ENCODE peak calls at places on chromosome 3, in four cellular contexts. Y is K562, Z is A549, K is WTC11. D is an unnamed sample.
A peak's percentile ranks its signal among the peaks of the same experiment; 100 is the strongest.

GRCh38 chr3:46665763-46666470 is 27.6 kb downstream of the ALS2CL start:
- DNase-seq in Y (no peak), Z (no peak), K (no peak), D (no peak)

GRCh38 chr3:131485116-131485515 is 17.7 kb downstream of the MRPL3 start:
- DNase-seq in Y (no peak), Z (no peak), K (no peak), D (no peak)

GRCh38 chr3:81274671-81275070 is 486.8 kb downstream of the GBE1 start:
- DNase-seq in Y (no peak), Z (no peak), K (no peak), D (no peak)

GRCh38 chr3:136444581-136444980 is 194.4 kb downstream of the PCCB start:
- DNase-seq in Y (no peak), Z (no peak), K (no peak), D (no peak)

GRCh38 chr3:64190517-64191515 is 34.5 kb downstream of the PRICKLE2 start:
- DNase-seq in Y (no peak), Z (peak; percentile 17), K (no peak), D (peak; percentile 1)

GRCh38 chr3:90015688-90016356 is 908.4 kb downstream of the EPHA3 start:
- DNase-seq in Y (no peak), Z (no peak), K (no peak), D (no peak)

GRCh38 chr3:84965141-84965540 is 6.4 kb downstream of the CADM2 start:
- DNase-seq in Y (no peak), Z (peak; percentile 24), K (peak; percentile 78), D (peak; percentile 47)

GRCh38 chr3:77931272-77932009 is 891.5 kb downstream of the ROBO2 start:
- DNase-seq in Y (no peak), Z (no peak), K (no peak), D (no peak)

GRCh38 chr3:58672880-58673279 is 6.3 kb upstream of the FAM3D start:
- DNase-seq in Y (no peak), Z (no peak), K (no peak), D (no peak)

GRCh38 chr3:99783009-99783573 is 34.6 kb upstream of the CMSS1 start:
- DNase-seq in Y (no peak), Z (no peak), K (no peak), D (no peak)

GRCh38 chr3:45644063-45644462 is 45.1 kb upstream of the SACM1L start:
- DNase-seq in Y (no peak), Z (no peak), K (no peak), D (no peak)

GRCh38 chr3:160612386-160613115 is 47.2 kb upstream of the KPNA4 start:
- DNase-seq in Y (no peak), Z (no peak), K (no peak), D (no peak)

GRCh38 chr3:29430558-29430971 is 149.7 kb downstream of the RBMS3 start:
- DNase-seq in Y (no peak), Z (no peak), K (no peak), D (no peak)

GRCh38 chr3:14525685-14526631 is 14.2 kb downstream of the GRIP2 start:
- DNase-seq in Y (peak; percentile 19), Z (no peak), K (no peak), D (no peak)

GRCh38 chr3:69283913-69284312 is 102.0 kb downstream of the FRMD4B start:
- DNase-seq in Y (no peak), Z (no peak), K (no peak), D (no peak)

GRCh38 chr3:112640333-112640863 is 545 bp downstream of the CCDC80 start:
- DNase-seq in Y (no peak), Z (peak; percentile 46), K (no peak), D (no peak)

GRCh38 chr3:29385056-29385455 is 104.2 kb downstream of the RBMS3 start:
- DNase-seq in Y (no peak), Z (no peak), K (no peak), D (no peak)

GRCh38 chr3:77906102-77906709 is 866.3 kb downstream of the ROBO2 start:
- DNase-seq in Y (no peak), Z (no peak), K (no peak), D (no peak)

GRCh38 chr3:167851171-167851570 is 115.7 kb downstream of the SERPINI1 start:
- DNase-seq in Y (no peak), Z (no peak), K (no peak), D (no peak)

GRCh38 chr3:195905970-195906864 is 2.1 kb downstream of the TNK2 start:
- DNase-seq in Y (no peak), Z (no peak), K (no peak), D (no peak)

GRCh38 chr3:186319988-186320387 is 42.0 kb downstream of the DGKG start:
- DNase-seq in Y (no peak), Z (no peak), K (no peak), D (no peak)

GRCh38 chr3:153003860-153004259 is 158.2 kb upstream of the RAP2B start:
- DNase-seq in Y (no peak), Z (no peak), K (no peak), D (no peak)

GRCh38 chr3:2783261-2783660 is 326.9 kb downstream of the IL5RA start:
- DNase-seq in Y (no peak), Z (no peak), K (no peak), D (no peak)

GRCh38 chr3:40456940-40457823 is at the start of gene RPL14:
- DNase-seq in Y (peak; percentile 99), Z (peak; percentile 76), K (peak; percentile 92), D (peak; percentile 96)

GRCh38 chr3:40452876-40453730 is 4.0 kb upstream of the RPL14 start:
- DNase-seq in Y (peak; percentile 100), Z (peak; percentile 92), K (peak; percentile 97), D (peak; percentile 99)

GRCh38 chr3:40456279-40456939 is 730 bp upstream of the RPL14 start:
- DNase-seq in Y (no peak), Z (no peak), K (no peak), D (no peak)

GRCh38 chr3:40453933-40454332 is 3.2 kb upstream of the RPL14 start:
- DNase-seq in Y (no peak), Z (no peak), K (no peak), D (no peak)

DNA sequence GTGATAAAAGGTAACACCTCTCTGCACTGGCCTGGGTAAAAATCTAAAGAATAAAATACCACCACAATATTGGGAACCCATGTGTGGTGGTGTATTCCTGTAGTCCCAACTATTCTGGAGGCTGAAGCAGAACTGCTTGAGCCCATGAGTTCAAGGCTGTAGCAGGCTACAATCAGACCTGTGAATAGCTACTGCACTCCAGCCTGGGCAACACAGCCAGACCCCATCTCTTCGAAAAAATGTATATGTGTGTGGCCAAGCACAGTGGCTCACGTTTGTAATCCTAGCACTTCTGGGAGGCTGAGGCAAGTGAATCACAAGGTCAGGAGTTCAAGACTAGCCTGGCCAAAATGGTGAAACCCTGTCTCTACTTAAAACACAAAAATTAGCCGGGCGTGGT is 1.8 kb upstream of the RPL14 start:
- DNase-seq in Y (no peak), Z (no peak), K (no peak), D (no peak)
- TF ChIP-seq MAX in Y (no peak), Z (no peak), K (no peak), D (no peak)

GRCh38 chr3:140953028-140953960 is 11.7 kb downstream of the SLC25A36 start:
- DNase-seq in Y (peak; percentile 65), Z (no peak), K (no peak), D (peak; percentile 70)
- TF ChIP-seq MAX in Y (no peak), Z (no peak), K (no peak), D (no peak)

GRCh38 chr3:123278446-123278845 is 76.7 kb downstream of the SEC22A start:
- DNase-seq in Y (no peak), Z (no peak), K (no peak), D (no peak)

GRCh38 chr3:123272547-123272946 is 70.8 kb downstream of the SEC22A start:
- DNase-seq in Y (no peak), Z (no peak), K (no peak), D (no peak)

GRCh38 chr3:123279121-123279520 is 77.4 kb downstream of the SEC22A start:
- DNase-seq in Y (no peak), Z (no peak), K (no peak), D (no peak)

GRCh38 chr3:123276346-123276745 is 74.6 kb downstream of the SEC22A start:
- DNase-seq in Y (no peak), Z (no peak), K (no peak), D (no peak)

GRCh38 chr3:123275691-123276090 is 73.9 kb downstream of the SEC22A start:
- DNase-seq in Y (no peak), Z (no peak), K (no peak), D (no peak)
- TF ChIP-seq MAX in Y (no peak), Z (no peak), K (no peak), D (no peak)

GRCh38 chr3:171183042-171183441 is 156.5 kb upstream of the SLC2A2 start:
- DNase-seq in Y (peak; percentile 92), Z (peak; percentile 13), K (no peak), D (no peak)
- TF ChIP-seq MAX in Y (peak; percentile 68), Z (no peak), K (no peak), D (no peak)

GRCh38 chr3:18012464-18012863 is 270.0 kb upstream of the TBC1D5 start:
- DNase-seq in Y (no peak), Z (no peak), K (no peak), D (no peak)
- TF ChIP-seq MAX in Y (no peak), Z (no peak), K (no peak), D (no peak)

DNA sequence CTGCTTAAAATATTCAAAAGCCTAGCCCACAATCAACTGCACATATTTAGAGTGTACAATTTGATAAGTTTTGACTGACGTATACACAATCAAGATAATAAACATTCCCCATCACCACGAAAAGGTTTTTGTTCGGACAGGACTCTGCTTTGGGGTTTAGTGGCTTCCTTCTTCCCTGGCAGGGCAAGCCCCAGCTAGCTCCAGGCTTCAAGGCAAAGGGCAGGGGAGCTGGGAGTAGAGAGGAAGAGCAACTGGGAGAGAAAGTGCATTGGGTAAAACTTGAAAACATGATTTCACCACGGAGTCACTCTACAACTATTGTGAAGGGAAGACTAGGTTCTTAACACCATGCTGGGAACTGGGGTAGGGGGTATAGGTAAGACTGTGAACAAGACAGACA is 185.1 kb upstream of the UBE2E1 start:
- DNase-seq in Y (no peak), Z (no peak), K (no peak), D (no peak)
- TF ChIP-seq MAX in Y (no peak), Z (no peak), K (no peak), D (no peak)

GRCh38 chr3:126258670-126259069 is 78.3 kb upstream of the ALDH1L1 start:
- DNase-seq in Y (peak; percentile 44), Z (no peak), K (no peak), D (peak; percentile 76)
- TF ChIP-seq MAX in Y (no peak), Z (no peak), K (no peak), D (no peak)

GRCh38 chr3:165133188-165133899 is 55.0 kb upstream of the SI start:
- DNase-seq in Y (no peak), Z (no peak), K (no peak), D (no peak)
- TF ChIP-seq MAX in Y (no peak), Z (no peak), K (no peak), D (no peak)

D was measured in NB4.